ENCODE peak calls at places on chromosomes 6 and 20, in nine cellular contexts. U, E, I, N, W, M, A, S and B are unnamed samples.

GRCh38 chr6:118606268-118606667 is 45.1 kb downstream of the CEP85L start:
- DNase-seq in U (no peak), E (no peak), I (no peak), N (no peak), W (no peak), M (no peak), A (no peak), S (no peak), B (no peak)

GRCh38 chr6:148779142-148779562 is 32.3 kb downstream of the UST start:
- DNase-seq in U (no peak), E (no peak), I (no peak), N (no peak), W (no peak), M (peak), A (no peak), S (no peak), B (no peak)

GRCh38 chr6:150881911-150882481 is 16.5 kb downstream of the MTHFD1L start:
- DNase-seq in U (no peak), E (peak), I (no peak), N (no peak), W (no peak), M (no peak), A (no peak), S (no peak), B (no peak)

GRCh38 chr6:78999737-79000136 is 78.3 kb downstream of the PHIP start:
- DNase-seq in U (no peak), E (no peak), I (no peak), N (no peak), W (no peak), M (no peak), A (no peak), S (no peak), B (no peak)

GRCh38 chr6:34237316-34237721 is 646 bp downstream of the HMGA1 start:
- DNase-seq in U (no peak), E (no peak), I (no peak), N (peak), W (no peak), M (no peak), A (no peak), S (peak), B (peak)

GRCh38 chr20:41072099-41072798 is 43.6 kb downstream of the TOP1 start:
- DNase-seq in U (no peak), E (peak), I (no peak), N (no peak), W (no peak), M (no peak), A (no peak), S (no peak), B (no peak)

GRCh38 chr6:83592770-83593394 is 80.5 kb downstream of the PRSS35 start:
- DNase-seq in U (no peak), E (no peak), I (no peak), N (peak), W (no peak), M (no peak), A (peak), S (no peak), B (no peak)

GRCh38 chr20:18004389-18005031 is 35.7 kb downstream of the MGME1 start:
- DNase-seq in U (no peak), E (peak), I (no peak), N (peak), W (no peak), M (no peak), A (no peak), S (no peak), B (no peak)

GRCh38 chr6:45350186-45350585 is 22.1 kb downstream of the RUNX2 start:
- DNase-seq in U (no peak), E (no peak), I (no peak), N (no peak), W (no peak), M (no peak), A (no peak), S (no peak), B (no peak)

GRCh38 chr6:99348220-99348822 is 1.2 kb downstream of the FAXC start:
- DNase-seq in U (no peak), E (no peak), I (no peak), N (no peak), W (no peak), M (no peak), A (no peak), S (no peak), B (no peak)

GRCh38 chr6:10513544-10513943 is 7.6 kb upstream of the GCNT2 start:
- DNase-seq in U (no peak), E (no peak), I (no peak), N (no peak), W (no peak), M (no peak), A (no peak), S (no peak), B (no peak)